ENCODE peak calls at places on chromosomes 11 and 22, in nine cellular contexts. J is ascending aorta, K is right lobe of liver, W is neural crest cell, L is transverse colon, O is NB4, F is type B pancreatic cell, S is fibroblast of the aortic adventitia, Z is glutamatergic neuron. R is an unnamed sample.
A peak's percentile ranks its signal among the peaks of the same experiment; 100 is the strongest.

GRCh38 chr11:1694846-1695547 is 2.0 kb upstream of the KRTAP5-6 start:
- DNase-seq in J (no peak), K (no peak), W (no peak), L (no peak), O (no peak), F (no peak), S (no peak), Z (no peak), R (no peak)

GRCh38 chr11:61513143-61513740 is 4.7 kb downstream of the LRRC10B start:
- DNase-seq in J (no peak), K (no peak), W (no peak), L (no peak), O (no peak), F (no peak), S (no peak), Z (no peak), R (no peak)

GRCh38 chr22:35016909-35017308 is 49.0 kb upstream of the ISX start:
- DNase-seq in J (no peak), K (no peak), W (no peak), L (no peak), O (no peak), F (no peak), S (no peak), Z (no peak), R (no peak)

GRCh38 chr22:46414704-46415103 is 79.2 kb downstream of the TRMU start:
- DNase-seq in J (no peak), K (no peak), W (no peak), L (no peak), O (no peak), F (no peak), S (no peak), Z (no peak), R (no peak)

GRCh38 chr11:123111465-123111864 is 49.5 kb upstream of the HSPA8 start:
- DNase-seq in J (no peak), K (no peak), W (no peak), L (no peak), O (peak; percentile 54), F (no peak), S (peak; percentile 69), Z (no peak), R (peak; percentile 73)

GRCh38 chr11:2587132-2587930 is 112.5 kb downstream of the KCNQ1OT1 start:
- DNase-seq in J (peak; percentile 0), K (no peak), W (peak; percentile 1), L (peak; percentile 5), O (no peak), F (no peak), S (no peak), Z (no peak), R (no peak)

GRCh38 chr22:50250555-50251471 is at the start of gene HDAC10:
- DNase-seq in J (no peak), K (peak; percentile 90), W (peak; percentile 65), L (peak; percentile 91), O (peak; percentile 91), F (no peak), S (peak; percentile 64), Z (peak; percentile 89), R (peak; percentile 68)

GRCh38 chr11:98260983-98261382 is 759.8 kb upstream of the CNTN5 start:
- DNase-seq in J (no peak), K (no peak), W (no peak), L (no peak), O (no peak), F (no peak), S (no peak), Z (no peak), R (peak; percentile 14)

GRCh38 chr11:111836766-111837165 is 34.6 kb downstream of the ALG9 start:
- DNase-seq in J (no peak), K (no peak), W (no peak), L (no peak), O (no peak), F (no peak), S (no peak), Z (no peak), R (no peak)

GRCh38 chr22:30474683-30475424 is 3.0 kb upstream of the SEC14L3 start:
- DNase-seq in J (no peak), K (no peak), W (no peak), L (no peak), O (no peak), F (no peak), S (no peak), Z (no peak), R (no peak)

GRCh38 chr11:626475-627272 is at the start of gene SCT:
- DNase-seq in J (no peak), K (peak; percentile 19), W (no peak), L (no peak), O (no peak), F (no peak), S (no peak), Z (no peak), R (no peak)

GRCh38 chr11:78193806-78194205 is 5.1 kb downstream of the USP35 start:
- DNase-seq in J (no peak), K (no peak), W (no peak), L (no peak), O (no peak), F (no peak), S (no peak), Z (no peak), R (no peak)

GRCh38 chr11:87176044-87176443 is 138.3 kb downstream of the TMEM135 start:
- DNase-seq in J (no peak), K (no peak), W (no peak), L (no peak), O (no peak), F (no peak), S (no peak), Z (no peak), R (peak; percentile 18)

GRCh38 chr11:78110351-78110750 is 29.1 kb downstream of the ALG8 start:
- DNase-seq in J (no peak), K (no peak), W (no peak), L (no peak), O (no peak), F (no peak), S (no peak), Z (no peak), R (no peak)

GRCh38 chr11:134740590-134741342 is 328.7 kb upstream of the B3GAT1 start:
- DNase-seq in J (no peak), K (no peak), W (no peak), L (no peak), O (no peak), F (no peak), S (no peak), Z (no peak), R (no peak)

GRCh38 chr11:15696069-15696468 is 581.3 kb downstream of the INSC start:
- DNase-seq in J (no peak), K (no peak), W (no peak), L (no peak), O (no peak), F (no peak), S (no peak), Z (no peak), R (no peak)

GRCh38 chr11:65120831-65121230 is 1.1 kb downstream of the FAU start:
- DNase-seq in J (no peak), K (no peak), W (no peak), L (no peak), O (no peak), F (no peak), S (no peak), Z (no peak), R (no peak)

GRCh38 chr11:35216962-35217667 is 78.1 kb downstream of the CD44 start:
- DNase-seq in J (no peak), K (no peak), W (no peak), L (no peak), O (no peak), F (no peak), S (no peak), Z (no peak), R (peak; percentile 13)

GRCh38 chr11:35214181-35214770 is 75.3 kb downstream of the CD44 start:
- DNase-seq in J (no peak), K (no peak), W (no peak), L (no peak), O (no peak), F (no peak), S (no peak), Z (no peak), R (peak; percentile 17)

GRCh38 chr11:35218956-35219355 is 80.0 kb downstream of the CD44 start:
- DNase-seq in J (no peak), K (no peak), W (no peak), L (no peak), O (no peak), F (no peak), S (peak; percentile 47), Z (no peak), R (no peak)

GRCh38 chr11:35214792-35215193 is 75.8 kb downstream of the CD44 start:
- DNase-seq in J (no peak), K (no peak), W (no peak), L (no peak), O (no peak), F (no peak), S (peak; percentile 95), Z (no peak), R (peak; percentile 71)

GRCh38 chr11:35215945-35216344 is 77.0 kb downstream of the CD44 start:
- DNase-seq in J (no peak), K (no peak), W (no peak), L (no peak), O (no peak), F (no peak), S (no peak), Z (no peak), R (no peak)
- TF ChIP-seq CTCF in J (no peak), K (no peak), W (no peak), L (no peak), O (no peak), F (no peak), S (no peak), Z (no peak), R (no peak)

DNA sequence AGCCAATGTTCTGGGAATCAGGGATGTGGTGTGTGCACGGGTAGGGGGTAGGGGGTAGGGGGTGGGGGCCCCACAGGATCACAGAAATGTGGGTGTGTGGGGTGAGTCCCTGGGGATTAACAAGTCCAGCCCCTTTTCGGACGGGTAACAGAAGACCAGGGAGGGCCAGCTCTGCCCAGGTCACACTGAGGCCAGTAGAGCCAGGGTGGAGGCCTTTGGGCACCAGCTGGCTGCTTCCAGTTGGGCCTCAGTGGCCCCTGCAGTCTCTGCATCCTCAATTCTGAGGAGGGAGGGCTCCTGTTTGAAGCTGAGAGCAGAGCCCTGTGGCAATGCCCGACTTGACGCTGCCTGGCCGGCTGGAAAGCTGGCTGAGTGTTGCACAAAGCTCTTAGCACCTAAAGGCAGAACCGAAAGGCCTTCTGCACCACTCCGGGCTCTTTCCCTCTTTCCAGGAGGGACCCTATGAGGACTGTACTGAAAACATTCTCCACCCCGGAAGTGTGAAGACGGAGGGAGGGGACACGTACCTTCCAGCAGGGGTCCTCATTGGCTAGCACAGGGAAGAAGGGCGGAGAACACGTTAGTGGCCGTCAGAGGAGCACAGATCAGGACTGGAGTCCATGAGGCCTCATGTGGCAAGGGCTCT is 120.4 kb downstream of the PHF21B start:
- DNase-seq in J (no peak), K (no peak), W (no peak), L (no peak), O (peak; percentile 19), F (no peak), S (no peak), Z (no peak), R (no peak)
- TF ChIP-seq CTCF in J (no peak), K (no peak), W (no peak), L (no peak), O (no peak), F (peak; percentile 15), S (no peak), Z (peak; percentile 11), R (no peak)

GRCh38 chr11:75563978-75564552 is 2.0 kb downstream of the SERPINH1 start:
- DNase-seq in J (peak; percentile 57), K (no peak), W (peak; percentile 59), L (peak; percentile 44), O (no peak), F (peak; percentile 79), S (peak; percentile 89), Z (peak; percentile 90), R (peak; percentile 64)
- TF ChIP-seq CTCF in J (peak; percentile 72), K (peak; percentile 20), W (peak; percentile 59), L (peak; percentile 31), O (no peak), F (peak; percentile 74), S (peak; percentile 76), Z (peak; percentile 70), R (peak; percentile 42)

GRCh38 chr22:17891427-17892167 is 117.3 kb upstream of the BID start:
- DNase-seq in J (no peak), K (peak; percentile 69), W (no peak), L (peak; percentile 83), O (peak; percentile 12), F (no peak), S (no peak), Z (peak; percentile 66), R (no peak)
- TF ChIP-seq CTCF in J (peak; percentile 17), K (peak; percentile 54), W (peak; percentile 52), L (peak; percentile 65), O (peak; percentile 20), F (peak; percentile 48), S (peak; percentile 12), Z (no peak), R (peak; percentile 13)

R was measured in MCF 10A.